ENCODE peak calls at places on chromosomes 2 and 18, in nine cellular contexts. K, G, B, P, L, R, Y, H and C are unnamed samples.

GRCh38 chr2:7588295-7588694 is 671.1 kb downstream of the RNF144A start:
- DNase-seq in K (no peak), G (no peak), B (peak), P (no peak), L (no peak), R (no peak), Y (no peak), H (no peak), C (no peak)

GRCh38 chr2:11097988-11098387 is 57.3 kb upstream of the SLC66A3 start:
- DNase-seq in K (no peak), G (no peak), B (no peak), P (no peak), L (no peak), R (no peak), Y (no peak), H (no peak), C (no peak)

GRCh38 chr2:25954199-25954752 is 28.0 kb downstream of the KIF3C start:
- DNase-seq in K (no peak), G (no peak), B (no peak), P (peak), L (no peak), R (no peak), Y (no peak), H (no peak), C (no peak)

GRCh38 chr2:224847961-224848850 is 132.0 kb upstream of the CCDC195 start:
- DNase-seq in K (peak), G (no peak), B (peak), P (no peak), L (no peak), R (peak), Y (peak), H (peak), C (no peak)

GRCh38 chr2:197042613-197043248 is 116.2 kb upstream of the PGAP1 start:
- DNase-seq in K (no peak), G (no peak), B (no peak), P (no peak), L (no peak), R (no peak), Y (no peak), H (no peak), C (no peak)

GRCh38 chr2:209958016-209958415 is 44.4 kb upstream of the RPE start:
- DNase-seq in K (no peak), G (no peak), B (no peak), P (no peak), L (no peak), R (no peak), Y (no peak), H (no peak), C (no peak)

GRCh38 chr2:173109253-173110188 is 33.9 kb downstream of the MAP3K20 start:
- DNase-seq in K (no peak), G (peak), B (no peak), P (no peak), L (no peak), R (peak), Y (peak), H (peak), C (no peak)

GRCh38 chr18:11654736-11655604 is 34.1 kb upstream of the GNAL start:
- DNase-seq in K (peak), G (no peak), B (peak), P (peak), L (peak), R (peak), Y (peak), H (no peak), C (peak)

GRCh38 chr2:67752964-67753363 is 309.8 kb downstream of the C1D start:
- DNase-seq in K (no peak), G (peak), B (peak), P (no peak), L (no peak), R (no peak), Y (no peak), H (peak), C (no peak)

GRCh38 chr18:74617486-74617885 is 19.8 kb downstream of the ZNF407 start:
- DNase-seq in K (no peak), G (no peak), B (no peak), P (no peak), L (no peak), R (no peak), Y (no peak), H (no peak), C (no peak)

GRCh38 chr2:36371963-36372391 is 16.4 kb downstream of the CRIM1 start:
- DNase-seq in K (no peak), G (peak), B (peak), P (peak), L (no peak), R (peak), Y (peak), H (peak), C (no peak)

GRCh38 chr18:68417826-68418225 is 297.1 kb downstream of the TMX3 start:
- DNase-seq in K (no peak), G (no peak), B (peak), P (no peak), L (no peak), R (no peak), Y (no peak), H (peak), C (no peak)

GRCh38 chr18:77042583-77042982 is 90.0 kb downstream of the MBP start:
- DNase-seq in K (peak), G (no peak), B (no peak), P (peak), L (no peak), R (no peak), Y (no peak), H (no peak), C (no peak)

GRCh38 chr2:43737097-43737854 is 36.6 kb upstream of the DYNC2LI1 start:
- DNase-seq in K (no peak), G (peak), B (peak), P (no peak), L (no peak), R (no peak), Y (peak), H (peak), C (no peak)

GRCh38 chr2:84888401-84889276 is 7.8 kb upstream of the TRABD2A start:
- DNase-seq in K (no peak), G (no peak), B (peak), P (no peak), L (no peak), R (no peak), Y (no peak), H (peak), C (no peak)

GRCh38 chr2:215671691-215672090 is 235.8 kb upstream of the FN1 start:
- DNase-seq in K (no peak), G (no peak), B (no peak), P (no peak), L (no peak), R (no peak), Y (no peak), H (no peak), C (no peak)

GRCh38 chr2:197011777-197012641 is 85.5 kb upstream of the PGAP1 start:
- DNase-seq in K (no peak), G (no peak), B (peak), P (peak), L (no peak), R (no peak), Y (peak), H (peak), C (peak)

GRCh38 chr2:107362973-107363372 is 463.7 kb upstream of the RGPD4 start:
- DNase-seq in K (no peak), G (no peak), B (no peak), P (no peak), L (no peak), R (no peak), Y (no peak), H (no peak), C (no peak)

GRCh38 chr2:141570474-141571131 is 560.2 kb downstream of the LRP1B start:
- DNase-seq in K (no peak), G (no peak), B (no peak), P (peak), L (no peak), R (no peak), Y (no peak), H (no peak), C (no peak)

GRCh38 chr2:91748869-91749268 is 3057.4 kb downstream of the RPIA start:
- DNase-seq in K (no peak), G (no peak), B (no peak), P (no peak), L (no peak), R (no peak), Y (no peak), H (no peak), C (no peak)

GRCh38 chr18:70720607-70721006 is 431.8 kb downstream of the SOCS6 start:
- DNase-seq in K (no peak), G (no peak), B (no peak), P (no peak), L (no peak), R (no peak), Y (no peak), H (no peak), C (no peak)

GRCh38 chr2:112133344-112133743 is 4.8 kb upstream of the FBLN7 start:
- DNase-seq in K (no peak), G (no peak), B (no peak), P (no peak), L (no peak), R (no peak), Y (no peak), H (no peak), C (no peak)

GRCh38 chr2:239934571-239935171 is 90.5 kb downstream of the NDUFA10 start:
- DNase-seq in K (peak), G (no peak), B (peak), P (peak), L (peak), R (peak), Y (peak), H (no peak), C (no peak)

GRCh38 chr2:181440919-181441318 is 16.3 kb upstream of the ITGA4 start:
- DNase-seq in K (no peak), G (no peak), B (no peak), P (no peak), L (no peak), R (no peak), Y (no peak), H (no peak), C (no peak)

GRCh38 chr2:197877038-197877437 is 72.6 kb downstream of the PLCL1 start:
- DNase-seq in K (no peak), G (no peak), B (no peak), P (no peak), L (no peak), R (no peak), Y (no peak), H (peak), C (no peak)

GRCh38 chr2:131047920-131048560 is 45.2 kb downstream of the FAM168B start:
- DNase-seq in K (no peak), G (no peak), B (no peak), P (no peak), L (no peak), R (no peak), Y (no peak), H (no peak), C (no peak)
- TF ChIP-seq CTCF in K (no peak), G (no peak), B (no peak), P (no peak), L (no peak), R (no peak), Y (no peak), H (no peak), C (no peak)

DNA sequence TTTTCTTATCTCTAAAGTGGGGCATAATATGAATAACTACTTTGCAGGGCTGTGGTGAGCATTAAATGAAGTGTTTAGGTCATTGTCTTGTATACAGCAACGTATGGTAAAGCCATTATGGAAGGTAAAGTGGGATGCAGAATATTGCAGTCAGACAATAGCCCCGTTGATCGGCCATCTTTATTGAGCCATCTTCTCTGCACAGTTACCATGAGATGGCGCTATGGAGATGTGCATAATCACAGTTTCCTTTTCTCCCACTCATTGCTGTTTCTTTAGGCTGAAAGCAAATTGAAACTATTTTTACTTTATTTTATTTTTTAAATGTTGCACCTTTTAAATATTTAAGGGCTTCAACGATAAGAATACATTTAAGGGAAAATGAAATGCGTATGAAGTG is 108.9 kb downstream of the THSD7B start:
- DNase-seq in K (no peak), G (no peak), B (peak), P (peak), L (no peak), R (no peak), Y (peak), H (no peak), C (no peak)
- TF ChIP-seq CTCF in K (peak), G (no peak), B (peak), P (peak), L (peak), R (peak), Y (no peak), H (peak), C (peak)

GRCh38 chr2:20666364-20667150 is at the start of gene GDF7:
- DNase-seq in K (no peak), G (no peak), B (no peak), P (peak), L (no peak), R (no peak), Y (peak), H (no peak), C (no peak)
- TF ChIP-seq CTCF in K (peak), G (peak), B (no peak), P (peak), L (no peak), R (no peak), Y (peak), H (no peak), C (no peak)

GRCh38 chr18:33317640-33318039 is 122.9 kb downstream of the CCDC178 start:
- DNase-seq in K (no peak), G (no peak), B (no peak), P (no peak), L (no peak), R (no peak), Y (no peak), H (no peak), C (no peak)

DNA sequence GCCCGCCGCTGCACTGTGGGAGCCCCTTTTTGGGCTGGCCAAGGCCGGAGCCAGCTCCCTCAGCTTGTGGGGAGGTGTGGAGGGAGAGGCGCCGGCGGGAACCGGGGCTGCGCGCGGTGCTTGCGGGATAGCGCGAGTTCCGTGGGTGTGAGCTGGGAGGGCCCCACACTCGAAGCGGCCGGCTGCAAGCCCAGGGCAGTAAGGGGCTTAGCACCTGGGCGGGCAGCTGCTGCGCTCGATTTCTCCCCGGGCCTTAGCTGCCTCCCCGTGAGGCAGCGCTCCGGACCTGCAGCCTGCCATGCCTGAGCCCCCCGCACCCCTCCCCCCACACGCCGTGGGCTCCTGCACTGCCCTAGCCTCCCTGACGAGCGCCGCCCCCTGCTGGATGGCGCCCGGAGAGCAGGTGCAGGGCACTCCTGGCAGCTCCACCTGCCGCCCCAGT is 124.4 kb downstream of the CCDC178 start:
- DNase-seq in K (no peak), G (no peak), B (no peak), P (peak), L (peak), R (no peak), Y (no peak), H (no peak), C (no peak)
- TF ChIP-seq CTCF in K (no peak), G (no peak), B (no peak), P (peak), L (peak), R (no peak), Y (no peak), H (no peak), C (no peak)

DNA sequence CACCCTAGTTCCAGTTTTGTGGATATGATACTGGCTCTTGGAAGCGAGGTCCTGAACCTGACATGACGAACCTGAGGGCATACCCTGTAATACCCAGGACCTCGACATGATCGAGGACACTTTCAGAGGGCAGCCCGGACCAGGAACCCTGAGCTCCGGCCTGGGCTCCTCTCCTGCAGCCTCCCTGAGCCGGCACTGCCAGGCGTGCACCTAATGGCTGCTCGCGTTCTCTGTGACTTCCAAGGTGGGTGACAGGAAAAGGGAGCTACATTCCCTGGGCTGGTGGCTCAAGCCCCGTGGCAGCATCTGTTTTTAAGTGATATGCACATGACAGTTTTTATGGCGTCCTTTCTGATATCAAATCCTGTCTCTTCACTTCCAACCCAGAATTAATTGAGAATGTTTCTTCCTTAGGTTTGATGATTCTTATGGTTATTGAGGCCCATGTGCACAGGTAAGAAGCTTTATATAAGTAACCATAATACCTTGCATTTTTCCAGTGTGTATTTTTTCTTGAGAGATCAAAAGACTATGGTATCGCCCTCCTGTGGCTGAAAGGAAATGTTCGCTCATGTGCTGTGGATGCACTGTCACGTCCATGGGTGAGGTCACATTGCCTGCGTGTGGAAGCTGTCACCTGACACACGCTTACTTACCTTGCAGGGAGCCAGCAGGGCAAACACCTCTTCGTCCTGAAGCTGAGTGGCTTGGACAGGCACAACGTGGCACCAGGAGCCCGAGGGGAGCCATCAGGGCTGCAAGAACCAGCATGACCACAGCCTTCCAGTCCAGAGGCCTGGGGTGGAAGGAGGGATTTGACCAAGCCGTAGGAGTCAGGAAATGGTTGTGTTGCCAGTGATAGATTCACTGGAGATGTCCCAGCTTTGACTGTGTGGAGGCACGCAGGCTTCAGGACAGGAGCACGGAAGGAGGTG is 367.4 kb upstream of the MYT1L start:
- DNase-seq in K (no peak), G (no peak), B (no peak), P (peak), L (no peak), R (no peak), Y (peak), H (no peak), C (peak)
- TF ChIP-seq CTCF in K (no peak), G (peak), B (no peak), P (peak), L (peak), R (no peak), Y (peak), H (no peak), C (peak)

DNA sequence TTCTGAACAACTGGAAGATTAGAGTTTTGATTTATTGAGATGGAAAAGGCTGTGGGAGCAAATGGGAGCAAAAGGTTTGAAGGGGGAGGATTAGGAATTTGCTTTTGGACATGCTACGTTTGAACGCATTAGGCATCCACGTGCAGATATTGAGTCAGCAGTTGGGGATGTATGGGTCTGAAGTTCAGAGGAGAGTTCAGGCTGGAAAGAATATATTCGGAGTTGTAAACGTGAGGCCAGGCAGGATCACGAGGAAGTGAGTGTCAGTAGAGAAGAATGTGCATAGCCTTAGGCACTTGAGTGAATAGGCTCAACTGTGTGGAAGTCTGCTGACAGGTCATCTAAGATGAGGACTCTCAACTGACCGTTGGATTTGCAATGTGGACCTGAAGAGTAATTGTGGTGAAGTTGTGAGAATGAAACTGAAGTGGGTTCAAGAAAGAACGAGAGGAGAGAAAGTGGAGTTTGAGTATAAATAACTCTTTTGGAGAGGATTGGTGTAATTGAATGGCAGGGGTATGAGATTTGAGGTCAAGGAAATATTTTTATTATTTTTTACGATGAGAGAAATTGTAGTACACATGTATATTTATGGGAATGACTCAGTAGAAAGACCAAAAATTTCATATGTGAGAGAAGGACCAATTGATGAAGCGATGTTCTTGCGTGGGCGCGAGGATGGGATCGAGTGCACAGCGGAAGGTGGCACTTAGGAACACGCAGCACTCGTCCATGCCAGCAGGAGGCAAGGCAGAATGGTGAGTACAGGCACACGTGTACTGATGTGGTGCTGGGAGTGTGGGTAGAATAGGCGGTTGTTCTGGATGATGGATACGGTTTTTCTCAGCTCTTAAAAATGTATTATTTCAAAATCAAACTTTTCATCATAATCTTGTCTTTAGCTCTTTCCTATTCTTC is 40.5 kb upstream of the POLE4 start:
- DNase-seq in K (no peak), G (peak), B (peak), P (no peak), L (no peak), R (peak), Y (peak), H (peak), C (no peak)
- TF ChIP-seq CTCF in K (no peak), G (no peak), B (no peak), P (no peak), L (peak), R (no peak), Y (no peak), H (no peak), C (no peak)

GRCh38 chr2:227325056-227325823 is at the start of gene MFF:
- DNase-seq in K (peak), G (peak), B (peak), P (peak), L (peak), R (peak), Y (peak), H (peak), C (peak)
- TF ChIP-seq CTCF in K (peak), G (no peak), B (peak), P (peak), L (peak), R (peak), Y (peak), H (no peak), C (no peak)

DNA sequence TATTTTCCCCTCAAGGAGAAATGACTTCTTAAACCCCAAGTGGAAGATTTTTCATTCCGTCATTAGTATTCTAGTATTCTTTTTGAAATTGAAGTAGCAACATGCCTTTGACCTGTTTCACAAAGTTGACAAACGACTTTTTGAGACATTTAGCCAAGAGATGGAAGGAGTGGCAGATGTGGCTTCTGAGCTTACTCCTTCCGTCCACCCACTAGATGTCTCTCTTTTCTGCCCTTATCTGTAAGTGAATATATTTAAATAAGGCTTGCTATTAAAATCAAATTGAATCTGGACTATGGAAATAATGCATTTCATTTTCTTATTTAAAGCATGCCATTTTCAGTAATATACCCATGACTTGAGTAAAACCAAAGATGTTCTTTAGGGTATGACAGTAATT is 74.1 kb downstream of the ACTR3 start:
- DNase-seq in K (no peak), G (no peak), B (no peak), P (no peak), L (no peak), R (no peak), Y (no peak), H (no peak), C (no peak)
- TF ChIP-seq CTCF in K (no peak), G (peak), B (no peak), P (peak), L (no peak), R (no peak), Y (peak), H (no peak), C (peak)